ENCODE peak calls at places on chromosomes 4 and X, in seven cellular contexts. U, S, G, M, X, B and K are unnamed samples.
A peak's percentile ranks its signal among the peaks of the same experiment; 100 is the strongest.

GRCh38 chrX:92232182-92232581 is 453.0 kb downstream of the PCDH11X start:
- DNase-seq in U (no peak), S (no peak), G (no peak), M (no peak), X (no peak), B (no peak), K (no peak)

GRCh38 chr4:66609014-66609413 is 936.3 kb downstream of the CENPC start:
- DNase-seq in U (no peak), S (no peak), G (no peak), M (no peak), X (no peak), B (no peak), K (no peak)

GRCh38 chr4:11782859-11783258 is 354.2 kb upstream of the HS3ST1 start:
- DNase-seq in U (no peak), S (no peak), G (no peak), M (no peak), X (no peak), B (no peak), K (no peak)

GRCh38 chr4:129362685-129363274 is 266.8 kb downstream of the C4orf33 start:
- DNase-seq in U (peak; percentile 62), S (no peak), G (peak; percentile 61), M (no peak), X (peak; percentile 2), B (peak; percentile 15), K (no peak)

GRCh38 chr4:187996502-187997177 is 1.1 kb downstream of the ZFP42 start:
- DNase-seq in U (no peak), S (no peak), G (no peak), M (no peak), X (no peak), B (no peak), K (no peak)

GRCh38 chr4:147182041-147182440 is 236.4 kb upstream of the TTC29 start:
- DNase-seq in U (no peak), S (no peak), G (no peak), M (no peak), X (no peak), B (no peak), K (no peak)

GRCh38 chr4:65943076-65943475 is 272.8 kb upstream of the EPHA5 start:
- DNase-seq in U (peak; percentile 48), S (no peak), G (peak; percentile 90), M (no peak), X (no peak), B (no peak), K (no peak)

GRCh38 chrX:54745676-54746075 is 52.4 kb downstream of the ITIH6 start:
- DNase-seq in U (no peak), S (no peak), G (no peak), M (no peak), X (no peak), B (no peak), K (no peak)

GRCh38 chrX:40098264-40099045 is 697 bp upstream of the BCOR start:
- DNase-seq in U (no peak), S (no peak), G (peak; percentile 49), M (peak; percentile 32), X (peak; percentile 70), B (peak; percentile 71), K (no peak)

GRCh38 chr4:39353478-39354177 is 12.5 kb downstream of the RFC1 start:
- DNase-seq in U (no peak), S (no peak), G (peak; percentile 46), M (no peak), X (no peak), B (peak; percentile 40), K (no peak)

GRCh38 chr4:152310223-152310622 is 225.7 kb downstream of the FBXW7 start:
- DNase-seq in U (peak; percentile 10), S (no peak), G (peak; percentile 68), M (no peak), X (no peak), B (no peak), K (no peak)